ENCODE peak calls at places on chromosomes 2 and 18, in eight cellular contexts. B is naive thymus-derived CD8-positive, alpha-beta T cell; F is T-helper 1 cell; W is thyroid gland; Z is T-helper 2 cell; O is CD8-positive, alpha-beta memory T cell; A is WTC11; H is astrocyte of the cerebellum. L is an unnamed sample.

GRCh38 chr2:191691016-191691725 is 13.2 kb downstream of the NABP1 start:
- DNase-seq in A (no peak), O (peak; percentile 53), H (peak; percentile 85), B (peak; percentile 64), F (no peak), W (peak; percentile 39), Z (no peak), L (peak; percentile 60)

GRCh38 chr18:24600076-24600654 is 139.7 kb downstream of the HRH4 start:
- DNase-seq in F (no peak), O (no peak), B (peak; percentile 21), A (no peak), H (peak; percentile 36), W (no peak), Z (no peak), L (peak; percentile 5)

GRCh38 chr2:136131961-136132839 is 14.3 kb upstream of the CXCR4 start:
- DNase-seq in A (no peak), F (peak; percentile 65), H (no peak), W (no peak), B (peak; percentile 96), Z (no peak), O (peak; percentile 92), L (peak; percentile 92)

GRCh38 chr2:182949572-182950189 is 83.2 kb upstream of the FRZB start:
- DNase-seq in B (no peak), A (no peak), Z (no peak), W (no peak), H (no peak), F (no peak), O (no peak), L (no peak)

GRCh38 chr2:197168705-197169104 is 141.9 kb downstream of the ANKRD44 start:
- DNase-seq in O (peak; percentile 48), Z (no peak), W (peak; percentile 27), F (peak; percentile 42), A (peak; percentile 87), H (peak; percentile 27), B (peak; percentile 67), L (peak; percentile 49)

GRCh38 chr2:237471457-237472186 is 15.4 kb upstream of the MLPH start:
- DNase-seq in O (peak; percentile 7), H (no peak), A (peak; percentile 81), Z (no peak), B (no peak), F (no peak), W (peak; percentile 66), L (no peak)

GRCh38 chr2:224208034-224208433 is 168.9 kb upstream of the SERPINE2 start:
- DNase-seq in W (no peak), F (no peak), O (no peak), Z (no peak), H (no peak), A (no peak), B (no peak), L (no peak)

GRCh38 chr18:6884944-6885343 is 155.4 kb downstream of the ARHGAP28 start:
- DNase-seq in O (no peak), B (no peak), A (no peak), Z (no peak), F (no peak), H (no peak), W (peak; percentile 14), L (no peak)

GRCh38 chr2:32825291-32825712 is 121.5 kb upstream of the LTBP1 start:
- DNase-seq in W (peak; percentile 63), B (no peak), F (no peak), A (no peak), H (no peak), Z (no peak), O (no peak), L (no peak)